ENCODE peak calls at places on chromosomes 11 and 22, in five cellular contexts. T is IMR-90, M is body of pancreas, S is vagina, D is transverse colon. H is an unnamed sample. For H3K4me1, the result is how much of the 10 kb centered on the place peaks cover.

GRCh38 chr11:36684840-36685800 is 87.1 kb upstream of the RAG2 start:
- DNase-seq in T (no peak), M (no peak), S (no peak), D (no peak), H (no peak)

GRCh38 chr11:108467091-108467823 is at the start of gene C11orf65:
- DNase-seq in T (peak), M (peak), S (peak), D (peak), H (peak)

GRCh38 chr11:33773399-33774355 is 643 bp downstream of the FBXO3 start:
- DNase-seq in T (peak), M (peak), S (no peak), D (no peak), H (no peak)

GRCh38 chr11:77154381-77155081 is 26.5 kb downstream of the MYO7A start:
- DNase-seq in T (no peak), M (peak), S (no peak), D (no peak), H (peak)

GRCh38 chr11:130865772-130866114 is 50.5 kb downstream of the SNX19 start:
- DNase-seq in T (no peak), M (no peak), S (no peak), D (no peak), H (peak)

GRCh38 chr11:113884361-113884836 is 9.0 kb upstream of the USP28 start:
- DNase-seq in T (peak), M (peak), S (no peak), D (no peak), H (peak)

GRCh38 chr22:30705710-30706651 is 11.3 kb downstream of the OSBP2 start:
- DNase-seq in T (peak), M (peak), S (no peak), D (peak), H (peak)

GRCh38 chr22:19168088-19168890 is 10.2 kb downstream of the SLC25A1 start:
- DNase-seq in T (no peak), M (no peak), S (no peak), D (no peak), H (no peak)

GRCh38 chr22:33803883-33804282 is 116.4 kb downstream of the LARGE1 start:
- DNase-seq in T (peak), M (no peak), S (no peak), D (no peak), H (no peak)

GRCh38 chr11:110797453-110797852 is 85.2 kb upstream of the ARHGAP20 start:
- DNase-seq in T (peak), M (no peak), S (no peak), D (peak), H (no peak)

GRCh38 chr11:70448983-70449567 is 50.7 kb downstream of the CTTN start:
- DNase-seq in T (no peak), M (no peak), S (no peak), D (no peak), H (no peak)
- TF ChIP-seq CTCF in T (peak), M (no peak), S (no peak), D (no peak), H (peak)

GRCh38 chr11:225734-226453 is 10.2 kb downstream of the SIRT3 start:
- DNase-seq in T (peak), M (no peak), S (no peak), D (no peak), H (no peak)
- TF ChIP-seq POLR2A in T (no peak), M (no peak), S (no peak), D (no peak), H (no peak)

GRCh38 chr11:118889796-118890195 is 6.1 kb downstream of the CXCR5 start:
- DNase-seq in T (no peak), M (peak), S (no peak), D (no peak), H (no peak)
- H3K4me1 ChIP-seq in T (under half), M (half or more), S (under half), D (under half), H (under half)

GRCh38 chr11:69018924-69019323 is 5.9 kb upstream of the MRGPRF start:
- DNase-seq in T (peak), M (no peak), S (no peak), D (no peak), H (no peak)
- TF ChIP-seq CTCF in T (peak), M (no peak), S (no peak), D (no peak), H (no peak)

GRCh38 chr11:67275606-67276409 is 9.5 kb downstream of the GRK2 start:
- DNase-seq in T (no peak), M (peak), S (no peak), D (no peak), H (peak)

GRCh38 chr11:67272327-67273259 is 6.3 kb downstream of the GRK2 start:
- DNase-seq in T (no peak), M (no peak), S (no peak), D (peak), H (no peak)

GRCh38 chr11:67276821-67277230 is 10.6 kb downstream of the GRK2 start:
- DNase-seq in T (peak), M (peak), S (no peak), D (peak), H (peak)

GRCh38 chr11:67273260-67273990 is 7.2 kb downstream of the GRK2 start:
- DNase-seq in T (no peak), M (no peak), S (no peak), D (peak), H (peak)

DNA sequence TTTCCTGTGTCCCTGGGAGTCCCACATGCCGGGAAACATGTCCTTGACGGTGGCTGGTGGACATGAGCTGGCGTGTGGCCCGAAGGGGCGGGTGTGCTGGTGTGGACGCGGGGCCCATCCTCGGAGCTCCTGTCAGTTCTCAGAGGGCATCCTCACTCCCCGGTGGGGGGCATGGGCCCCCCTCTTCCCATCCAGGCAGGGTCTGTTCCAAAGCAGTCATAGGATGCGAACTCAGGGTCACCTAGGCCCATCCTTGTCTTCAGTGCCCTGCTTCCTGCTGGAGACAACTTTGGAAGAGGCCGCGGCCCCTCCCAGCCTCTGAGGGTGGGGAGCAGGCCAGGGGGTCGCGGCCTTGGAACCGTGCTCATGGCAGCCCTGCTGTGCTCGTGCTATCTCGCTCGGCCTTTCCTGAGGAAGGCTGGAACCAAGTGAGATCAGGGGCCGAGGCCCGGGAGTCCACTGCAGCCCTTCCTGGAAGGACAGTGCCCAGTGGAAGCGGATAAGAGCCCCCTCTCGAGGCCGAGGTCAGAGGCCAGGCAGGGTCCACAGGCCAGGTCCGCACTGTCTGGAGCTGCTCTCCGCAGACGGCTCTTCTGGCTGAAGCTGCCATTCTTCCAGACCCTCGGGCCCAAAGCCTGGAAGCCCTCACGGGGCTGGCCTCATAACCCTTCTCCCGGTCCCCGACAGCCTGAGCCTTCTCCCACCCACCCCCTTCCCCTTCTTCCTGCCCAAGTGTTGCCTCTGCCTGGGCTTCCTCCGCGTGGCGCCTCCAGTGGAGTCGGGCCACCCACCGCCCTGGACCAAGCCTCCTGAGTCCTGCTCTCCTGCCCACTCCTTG is 8.7 kb downstream of the GRK2 start:
- DNase-seq in T (no peak), M (peak), S (no peak), D (peak), H (peak)
- TF ChIP-seq POLR2A in T (no peak), M (no peak), S (no peak), D (no peak), H (no peak)

GRCh38 chr22:21758056-21758455 is 22.5 kb upstream of the YPEL1 start:
- DNase-seq in T (no peak), M (no peak), S (no peak), D (no peak), H (no peak)
- H3K4me1 ChIP-seq in T (under half), M (under half), S (under half), D (under half), H (under half)

GRCh38 chr11:124867700-124868099 is 2.5 kb downstream of the ROBO3 start:
- DNase-seq in T (peak), M (peak), S (no peak), D (no peak), H (peak)
- TF ChIP-seq CTCF in T (peak), M (peak), S (no peak), D (peak), H (peak)

DNA sequence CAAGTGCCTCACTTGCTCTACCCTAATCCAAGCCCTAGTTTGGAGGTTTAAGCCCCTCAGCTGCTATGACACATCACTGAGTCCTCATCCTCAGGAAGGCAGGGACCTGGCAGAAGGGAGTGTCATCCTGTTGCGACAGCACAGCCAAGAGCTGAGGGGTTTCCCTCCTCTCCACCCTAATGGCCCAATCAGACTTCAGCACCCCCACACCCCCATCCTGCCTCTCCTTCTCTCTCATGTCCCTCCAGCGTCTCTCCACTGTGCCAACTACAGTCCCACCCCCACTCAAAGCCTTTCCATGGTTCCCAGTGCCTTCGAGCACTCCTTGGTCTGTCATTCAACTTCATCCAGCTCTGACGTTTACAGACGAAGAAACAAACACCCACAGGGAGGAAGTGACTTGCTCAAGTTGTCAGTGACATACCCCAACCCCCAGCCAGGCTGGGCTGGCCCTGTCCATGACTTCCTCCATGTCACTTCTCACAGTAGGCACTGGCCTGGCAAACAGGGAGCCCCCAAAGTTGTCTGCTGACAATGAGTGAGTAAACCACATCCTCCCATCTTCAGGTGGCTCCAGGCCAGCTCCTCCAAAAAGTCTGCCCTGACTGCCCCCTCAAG is 15.6 kb downstream of the ARAP1 start:
- DNase-seq in T (peak), M (no peak), S (no peak), D (no peak), H (no peak)
- TF ChIP-seq POLR2A in T (no peak), M (no peak), S (no peak), D (no peak), H (no peak)

GRCh38 chr11:66884443-66884842 is 27.6 kb downstream of the LRFN4 start:
- DNase-seq in T (no peak), M (no peak), S (no peak), D (no peak), H (no peak)

GRCh38 chr11:66881436-66881835 is 24.6 kb downstream of the LRFN4 start:
- DNase-seq in T (no peak), M (no peak), S (no peak), D (no peak), H (no peak)

GRCh38 chr11:66881927-66882452 is 25.1 kb downstream of the LRFN4 start:
- DNase-seq in T (no peak), M (no peak), S (no peak), D (no peak), H (no peak)

GRCh38 chr11:66882540-66882939 is 25.7 kb downstream of the LRFN4 start:
- DNase-seq in T (no peak), M (peak), S (no peak), D (no peak), H (no peak)

GRCh38 chr11:66883021-66883968 is 26.4 kb downstream of the LRFN4 start:
- DNase-seq in T (peak), M (peak), S (no peak), D (peak), H (no peak)
- H3K4me1 ChIP-seq in T (under half), M (under half), S (under half), D (under half), H (under half)

GRCh38 chr11:26134481-26135355 is 197.2 kb upstream of the ANO3 start:
- DNase-seq in T (peak), M (no peak), S (no peak), D (no peak), H (no peak)
- TF ChIP-seq CTCF in T (no peak), M (no peak), S (no peak), D (no peak), H (peak)

H was measured in right lobe of liver.